ENCODE peak calls at places on chromosome 17, in four cellular contexts. One of them, this sample, is unnamed.

GRCh38 chr17:71975998-71976649 is 144.7 kb upstream of the SOX9 start:
- DNase-seq in K562: no peak
- DNase-seq in WTC11: peak; percentile 14
- DNase-seq in HepG2: no peak
- DNase-seq in this sample: peak; percentile 86

GRCh38 chr17:58245428-58246103 is 7.2 kb downstream of the LPO start:
- DNase-seq in K562: no peak
- DNase-seq in WTC11: no peak
- DNase-seq in HepG2: peak; percentile 20
- DNase-seq in this sample: no peak

GRCh38 chr17:77973953-77974352 is 15.4 kb downstream of the TNRC6C start:
- DNase-seq in K562: no peak
- DNase-seq in WTC11: no peak
- DNase-seq in HepG2: no peak
- DNase-seq in this sample: no peak

GRCh38 chr17:47660064-47660492 is 10.4 kb downstream of the KPNB1 start:
- DNase-seq in K562: no peak
- DNase-seq in WTC11: no peak
- DNase-seq in HepG2: no peak
- DNase-seq in this sample: no peak

GRCh38 chr17:51144266-51145022 is 8.9 kb upstream of the NME1 start:
- DNase-seq in K562: no peak
- DNase-seq in WTC11: no peak
- DNase-seq in HepG2: no peak
- DNase-seq in this sample: no peak

GRCh38 chr17:19301274-19301946 is 61.1 kb downstream of the B9D1 start:
- DNase-seq in K562: no peak
- DNase-seq in WTC11: no peak
- DNase-seq in HepG2: no peak
- DNase-seq in this sample: no peak

GRCh38 chr17:2867441-2868424 is 71.5 kb downstream of the RAP1GAP2 start:
- DNase-seq in K562: no peak
- DNase-seq in WTC11: peak; percentile 53
- DNase-seq in HepG2: peak; percentile 87
- DNase-seq in this sample: peak; percentile 79

GRCh38 chr17:77314601-77315000 is 173.8 kb downstream of the SEC14L1 start:
- DNase-seq in K562: no peak
- DNase-seq in WTC11: no peak
- DNase-seq in HepG2: no peak
- DNase-seq in this sample: no peak

GRCh38 chr17:27218041-27218440 is 75.9 kb upstream of the WSB1 start:
- DNase-seq in K562: no peak
- DNase-seq in WTC11: no peak
- DNase-seq in HepG2: no peak
- DNase-seq in this sample: no peak

GRCh38 chr17:27550974-27551505 is 79.9 kb upstream of the LGALS9 start:
- DNase-seq in K562: no peak
- DNase-seq in WTC11: no peak
- DNase-seq in HepG2: no peak
- DNase-seq in this sample: no peak

GRCh38 chr17:51761105-51761504 is 397.4 kb downstream of the CA10 start:
- DNase-seq in K562: no peak
- DNase-seq in WTC11: no peak
- DNase-seq in HepG2: no peak
- DNase-seq in this sample: no peak

GRCh38 chr17:28862497-28862896 is 7.7 kb downstream of the ERAL1 start:
- DNase-seq in K562: peak; percentile 71
- DNase-seq in WTC11: no peak
- DNase-seq in HepG2: no peak
- DNase-seq in this sample: no peak
- TF ChIP-seq HMGXB4 in K562: no peak
- TF ChIP-seq HMGXB4 in WTC11: no peak
- TF ChIP-seq HMGXB4 in HepG2: no peak
- TF ChIP-seq HMGXB4 in this sample: no peak

GRCh38 chr17:56639517-56639916 is 46.0 kb downstream of the NOG start:
- DNase-seq in K562: no peak
- DNase-seq in WTC11: no peak
- DNase-seq in HepG2: no peak
- DNase-seq in this sample: no peak

GRCh38 chr17:56637254-56637653 is 43.8 kb downstream of the NOG start:
- DNase-seq in K562: no peak
- DNase-seq in WTC11: no peak
- DNase-seq in HepG2: no peak
- DNase-seq in this sample: no peak

GRCh38 chr17:56640116-56640515 is 46.6 kb downstream of the NOG start:
- DNase-seq in K562: peak; percentile 13
- DNase-seq in WTC11: no peak
- DNase-seq in HepG2: no peak
- DNase-seq in this sample: no peak

GRCh38 chr17:56636276-56636675 is 42.8 kb downstream of the NOG start:
- DNase-seq in K562: no peak
- DNase-seq in WTC11: no peak
- DNase-seq in HepG2: no peak
- DNase-seq in this sample: no peak

DNA sequence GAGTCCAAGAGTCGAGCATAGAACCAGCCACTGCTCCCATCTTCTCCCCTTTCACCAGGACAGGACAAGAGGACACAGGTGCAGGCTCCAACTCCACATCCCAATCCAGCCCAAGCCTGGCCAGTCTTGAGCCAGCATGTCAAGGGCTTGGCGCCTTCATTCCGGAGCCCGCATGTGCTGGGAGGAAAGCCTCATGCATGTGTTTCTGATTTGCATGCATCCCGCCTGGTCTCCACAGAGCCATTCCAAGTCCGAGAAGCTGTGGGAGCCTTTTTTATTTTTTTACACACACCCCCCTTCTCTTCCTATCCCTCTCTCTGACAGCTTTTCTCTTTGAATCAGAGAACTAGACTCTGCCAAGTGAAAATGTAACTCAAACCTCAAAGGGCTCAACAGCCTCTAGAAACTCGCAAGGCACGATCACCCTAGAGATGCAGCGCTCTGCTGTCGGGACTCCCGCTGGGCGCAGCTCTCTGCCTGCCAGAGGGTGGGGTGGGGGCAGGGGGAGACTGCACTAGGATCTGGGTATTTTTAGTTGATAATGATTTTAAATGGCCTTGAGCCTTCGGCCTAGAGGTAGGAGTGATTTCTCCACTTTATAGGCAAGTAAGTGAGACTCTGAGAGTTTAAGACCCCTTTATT is 45.2 kb downstream of the NOG start:
- DNase-seq in K562: no peak
- DNase-seq in WTC11: no peak
- DNase-seq in HepG2: no peak
- DNase-seq in this sample: no peak
- TF ChIP-seq USF2 in K562: no peak
- TF ChIP-seq USF2 in WTC11: no peak
- TF ChIP-seq USF2 in HepG2: no peak
- TF ChIP-seq USF2 in this sample: no peak

GRCh38 chr17:67765623-67766022 is 47.9 kb downstream of the NOL11 start:
- DNase-seq in K562: peak; percentile 42
- DNase-seq in WTC11: no peak
- DNase-seq in HepG2: no peak
- DNase-seq in this sample: peak; percentile 22
- TF ChIP-seq HMGXB4 in K562: no peak
- TF ChIP-seq HMGXB4 in WTC11: no peak
- TF ChIP-seq HMGXB4 in HepG2: no peak
- TF ChIP-seq HMGXB4 in this sample: no peak

DNA sequence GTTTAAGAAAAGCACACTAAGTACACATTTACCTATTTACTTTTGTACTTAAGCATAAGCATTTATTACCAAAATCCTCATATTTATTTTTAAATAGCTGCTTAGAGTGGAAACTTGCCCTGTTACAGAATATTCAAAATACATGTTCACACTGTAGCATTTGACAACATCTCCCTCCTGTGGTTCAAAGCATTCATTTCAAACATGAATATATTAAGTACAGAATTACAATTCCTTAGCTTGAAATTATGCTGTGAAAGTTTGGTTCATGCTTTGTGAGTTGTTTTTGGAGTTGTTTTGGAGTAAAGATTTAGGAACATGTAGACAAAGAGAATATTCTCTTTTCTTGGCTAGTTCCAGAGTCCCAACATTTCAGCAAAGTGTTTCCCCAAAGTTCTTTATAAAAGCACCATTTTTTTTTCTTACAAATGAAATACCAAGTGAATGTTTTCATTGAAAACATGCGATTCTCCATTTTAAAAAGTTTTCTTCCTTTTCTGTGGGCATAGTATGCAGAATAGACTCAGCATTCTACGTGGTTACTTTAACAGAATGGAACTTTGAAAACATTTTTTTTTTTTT is 33.2 kb downstream of the TUBD1 start:
- DNase-seq in K562: peak; percentile 30
- DNase-seq in WTC11: no peak
- DNase-seq in HepG2: peak; percentile 71
- DNase-seq in this sample: no peak
- TF ChIP-seq USF2 in K562: no peak
- TF ChIP-seq USF2 in WTC11: no peak
- TF ChIP-seq USF2 in HepG2: no peak
- TF ChIP-seq USF2 in this sample: no peak

GRCh38 chr17:56978441-56979090 is 635 bp downstream of the SCPEP1 start:
- DNase-seq in K562: peak; percentile 29
- DNase-seq in WTC11: no peak
- DNase-seq in HepG2: no peak
- DNase-seq in this sample: no peak
- TF ChIP-seq HMGXB4 in K562: no peak
- TF ChIP-seq HMGXB4 in WTC11: no peak
- TF ChIP-seq HMGXB4 in HepG2: no peak
- TF ChIP-seq HMGXB4 in this sample: no peak

This sample was measured in A549.